ENCODE peak calls at places on chromosomes 1 and 21, in seven cellular contexts. S is activated T-cell treated with anti-CD3 and anti-CD28 coated beads, Interleukin-2, amount 50 U/mL, for 24 hours; T is foreskin fibroblast; N is dorsolateral prefrontal cortex; F is COR-L47; R is hippocampal formation; I is HTR-8/SVneo. G is an unnamed sample.

GRCh38 chr1:94739521-94740061 is 80.6 kb upstream of the SLC44A3 start:
- DNase-seq in S (no peak), T (peak; percentile 89), N (no peak), F (no peak), R (no peak), I (no peak), G (no peak)

GRCh38 chr1:3668585-3669300 is 16.4 kb downstream of the TP73 start:
- DNase-seq in S (no peak), T (peak; percentile 63), N (no peak), F (peak; percentile 93), R (peak; percentile 46), I (no peak), G (no peak)

GRCh38 chr21:25733859-25734653 is 648 bp downstream of the ATP5PF start:
- DNase-seq in S (no peak), T (peak; percentile 47), N (peak; percentile 45), F (no peak), R (no peak), I (no peak), G (no peak)

GRCh38 chr1:234864116-234864515 is 254.1 kb upstream of the IRF2BP2 start:
- DNase-seq in S (no peak), T (no peak), N (no peak), F (no peak), R (no peak), I (no peak), G (no peak)

GRCh38 chr21:32423320-32423719 is 10.8 kb downstream of the EVA1C start:
- DNase-seq in S (no peak), T (peak; percentile 90), N (no peak), F (no peak), R (no peak), I (no peak), G (no peak)

GRCh38 chr21:36470294-36470693 is 9.6 kb downstream of the CLDN14 start:
- DNase-seq in S (no peak), T (no peak), N (no peak), F (no peak), R (no peak), I (no peak), G (no peak)

GRCh38 chr1:43545686-43546387 is 15.2 kb downstream of the PTPRF start:
- DNase-seq in S (no peak), T (peak; percentile 45), N (peak; percentile 80), F (peak; percentile 72), R (peak; percentile 82), I (peak; percentile 24), G (peak; percentile 31)

GRCh38 chr1:20183876-20184275 is 2.0 kb upstream of the UBXN10 start:
- DNase-seq in S (no peak), T (no peak), N (no peak), F (no peak), R (no peak), I (no peak), G (no peak)

G was measured in amygdala.